ENCODE peak calls at places on chromosomes 2 and 18, in ten cellular contexts. C is posterior vena cava; Q is PC-3; I is stimulated activated CD8-positive, alpha-beta memory T cell treated with anti-CD3 and anti-CD28 coated beads, Interleukin-4, amount 100 ng/mL, for 1 hour; D is activated naive CD8-positive, alpha-beta T cell treated with anti-CD3 and anti-CD28 coated beads, Interleukin-2, amount 10 ng/mL, durations not matched to agents 7 days and 5 days; R is transverse colon; K is left cardiac atrium; O is NAMALWA; T is GM19239; U is mucosa of gallbladder. G is an unnamed sample.

GRCh38 chr18:21831413-21831831 is 90.8 kb downstream of the MIB1 start:
- DNase-seq in C (no peak), R (no peak), K (no peak), O (no peak), D (no peak), T (no peak), U (peak), Q (no peak), I (no peak), G (no peak)

GRCh38 chr2:10233131-10234012 is 69.3 kb upstream of the HPCAL1 start:
- DNase-seq in I (no peak), O (no peak), U (no peak), D (no peak), Q (no peak), R (no peak), T (no peak), C (no peak), K (no peak), G (peak)

GRCh38 chr18:37305084-37305483 is 260.5 kb downstream of the CELF4 start:
- DNase-seq in R (no peak), O (no peak), K (no peak), Q (no peak), I (no peak), C (no peak), U (no peak), D (no peak), T (no peak), G (no peak)

GRCh38 chr2:23585218-23585945 is 200.4 kb downstream of the KLHL29 start:
- DNase-seq in C (no peak), R (no peak), D (no peak), U (no peak), K (no peak), O (no peak), Q (no peak), I (no peak), T (no peak), G (no peak)

GRCh38 chr2:204072443-204073324 is 136.1 kb downstream of the ICOS start:
- DNase-seq in T (peak), R (peak), C (no peak), O (peak), D (peak), U (peak), Q (peak), I (peak), K (no peak), G (no peak)

GRCh38 chr18:38362286-38362792 is 796.7 kb upstream of the CELF4 start:
- DNase-seq in Q (no peak), T (no peak), O (no peak), K (no peak), C (no peak), U (no peak), D (no peak), R (no peak), I (no peak), G (no peak)

GRCh38 chr2:75077909-75078308 is 119.5 kb downstream of the POLE4 start:
- DNase-seq in Q (no peak), D (no peak), I (no peak), U (no peak), R (no peak), O (no peak), C (no peak), T (no peak), K (no peak), G (no peak)

GRCh38 chr2:69716555-69717120 is 25.3 kb upstream of the ANXA4 start:
- DNase-seq in T (no peak), O (no peak), D (no peak), Q (peak), I (no peak), K (no peak), R (no peak), C (no peak), U (no peak), G (no peak)

G was measured in CD14-positive monocyte.